ENCODE peak calls at places on chromosomes 7 and 10, in nine cellular contexts. Q is lung; K is CD4-positive, alpha-beta T cell; F is naive thymus-derived CD4-positive, alpha-beta T cell; P is Calu3; O is NCI-H2029 treated with DMSO at 0.1 percent for 48 hours; D is sigmoid colon; U is hypothalamus; B is pons. W is an unnamed sample.

GRCh38 chr10:103859161-103860141 is 4.1 kb upstream of the SH3PXD2A start:
- DNase-seq in Q (peak), K (peak), F (peak), P (peak), O (no peak), D (peak), U (no peak), B (peak), W (peak)

GRCh38 chr10:119391430-119392313 is 150.8 kb downstream of the RGS10 start:
- DNase-seq in Q (no peak), K (no peak), F (no peak), P (no peak), O (no peak), D (no peak), U (no peak), B (no peak), W (no peak)

GRCh38 chr10:100978121-100978895 is 9.0 kb downstream of the MRPL43 start:
- DNase-seq in Q (peak), K (no peak), F (no peak), P (no peak), O (no peak), D (peak), U (no peak), B (no peak), W (no peak)

GRCh38 chr7:80724249-80724871 is 85.9 kb downstream of the CD36 start:
- DNase-seq in Q (no peak), K (no peak), F (no peak), P (no peak), O (no peak), D (no peak), U (no peak), B (no peak), W (no peak)

GRCh38 chr10:62625484-62625883 is 179.0 kb upstream of the ADO start:
- DNase-seq in Q (no peak), K (no peak), F (no peak), P (no peak), O (no peak), D (no peak), U (no peak), B (no peak), W (no peak)

GRCh38 chr10:102534333-102534732 is 30.6 kb downstream of the SUFU start:
- DNase-seq in Q (no peak), K (no peak), F (no peak), P (no peak), O (no peak), D (no peak), U (no peak), B (no peak), W (no peak)

GRCh38 chr7:154437238-154437637 is 385.0 kb downstream of the DPP6 start:
- DNase-seq in Q (no peak), K (no peak), F (no peak), P (no peak), O (no peak), D (no peak), U (no peak), B (no peak), W (no peak)

GRCh38 chr7:41685684-41686083 is 17.2 kb downstream of the INHBA start:
- DNase-seq in Q (no peak), K (no peak), F (no peak), P (no peak), O (no peak), D (no peak), U (no peak), B (no peak), W (no peak)

GRCh38 chr7:126605553-126605952 is 647.2 kb downstream of the GRM8 start:
- DNase-seq in Q (no peak), K (no peak), F (no peak), P (no peak), O (no peak), D (no peak), U (no peak), B (no peak), W (no peak)

GRCh38 chr10:81026597-81026996 is 488.9 kb downstream of the SH2D4B start:
- DNase-seq in Q (no peak), K (no peak), F (no peak), P (no peak), O (no peak), D (no peak), U (no peak), B (no peak), W (no peak)

GRCh38 chr7:99679032-99679399 is 780 bp downstream of the CYP3A5 start:
- DNase-seq in Q (no peak), K (no peak), F (no peak), P (peak), O (no peak), D (no peak), U (no peak), B (no peak), W (no peak)

GRCh38 chr10:47031251-47031952 is 120.2 kb downstream of the PTPN20 start:
- DNase-seq in Q (no peak), K (no peak), F (no peak), P (no peak), O (no peak), D (peak), U (no peak), B (no peak), W (no peak)

GRCh38 chr7:95491634-95492314 is 6.0 kb downstream of the ASB4 start:
- DNase-seq in Q (peak), K (no peak), F (no peak), P (peak), O (peak), D (no peak), U (no peak), B (no peak), W (no peak)

GRCh38 chr7:158281441-158281840 is 306.2 kb downstream of the PTPRN2 start:
- DNase-seq in Q (no peak), K (no peak), F (no peak), P (no peak), O (no peak), D (peak), U (no peak), B (no peak), W (no peak)

GRCh38 chr10:125151824-125152634 is 8.3 kb downstream of the CTBP2 start:
- DNase-seq in Q (peak), K (no peak), F (no peak), P (peak), O (no peak), D (no peak), U (no peak), B (no peak), W (no peak)

GRCh38 chr7:69109131-69109740 is 489.0 kb upstream of the AUTS2 start:
- DNase-seq in Q (no peak), K (no peak), F (no peak), P (no peak), O (no peak), D (no peak), U (no peak), B (peak), W (peak)

GRCh38 chr10:73044378-73045285 is 52.0 kb downstream of the P4HA1 start:
- DNase-seq in Q (no peak), K (no peak), F (no peak), P (no peak), O (no peak), D (no peak), U (no peak), B (no peak), W (no peak)

GRCh38 chr7:123744416-123744815 is 4.4 kb downstream of the WASL start:
- DNase-seq in Q (no peak), K (no peak), F (no peak), P (no peak), O (no peak), D (no peak), U (no peak), B (no peak), W (no peak)

GRCh38 chr7:155869784-155870076 is 57.5 kb upstream of the SHH start:
- DNase-seq in Q (no peak), K (no peak), F (no peak), P (no peak), O (no peak), D (peak), U (no peak), B (no peak), W (no peak)

GRCh38 chr10:126956712-126957108 is 51.5 kb downstream of the DOCK1 start:
- DNase-seq in Q (no peak), K (no peak), F (no peak), P (no peak), O (no peak), D (no peak), U (no peak), B (no peak), W (no peak)

GRCh38 chr7:141598408-141598807 is 47.2 kb downstream of the AGK start:
- DNase-seq in Q (no peak), K (no peak), F (no peak), P (no peak), O (no peak), D (no peak), U (no peak), B (no peak), W (no peak)

GRCh38 chr7:66016131-66016461 is 34.1 kb upstream of the GUSB start:
- DNase-seq in Q (no peak), K (no peak), F (no peak), P (no peak), O (no peak), D (no peak), U (no peak), B (no peak), W (no peak)

GRCh38 chr7:122846591-122846990 is 39.7 kb downstream of the CADPS2 start:
- DNase-seq in Q (no peak), K (no peak), F (no peak), P (no peak), O (no peak), D (no peak), U (no peak), B (no peak), W (no peak)

GRCh38 chr10:17851611-17852010 is 42.5 kb downstream of the MRC1 start:
- DNase-seq in Q (peak), K (no peak), F (no peak), P (no peak), O (no peak), D (peak), U (peak), B (peak), W (peak)

GRCh38 chr10:79192677-79193003 is 123.9 kb downstream of the ZMIZ1 start:
- DNase-seq in Q (no peak), K (no peak), F (no peak), P (peak), O (no peak), D (no peak), U (no peak), B (peak), W (peak)

GRCh38 chr7:41403291-41403690 is 299.6 kb downstream of the INHBA start:
- DNase-seq in Q (no peak), K (no peak), F (no peak), P (no peak), O (no peak), D (no peak), U (no peak), B (no peak), W (no peak)

GRCh38 chr7:90461216-90461615 is 8.2 kb upstream of the PTTG1IP2 start:
- DNase-seq in Q (no peak), K (no peak), F (no peak), P (no peak), O (no peak), D (no peak), U (no peak), B (no peak), W (no peak)

GRCh38 chr10:64733980-64734379 is 1212.8 kb downstream of the REEP3 start:
- DNase-seq in Q (no peak), K (no peak), F (no peak), P (peak), O (no peak), D (no peak), U (no peak), B (peak), W (no peak)

GRCh38 chr7:70520604-70521003 is 611.3 kb upstream of the GALNT17 start:
- DNase-seq in Q (no peak), K (no peak), F (no peak), P (no peak), O (no peak), D (no peak), U (no peak), B (no peak), W (no peak)

GRCh38 chr10:132987671-132988571 is 45.6 kb upstream of the CFAP46 start:
- DNase-seq in Q (no peak), K (no peak), F (no peak), P (no peak), O (no peak), D (no peak), U (no peak), B (peak), W (peak)

GRCh38 chr10:114045071-114045737 is 1.5 kb downstream of the ADRB1 start:
- DNase-seq in Q (no peak), K (no peak), F (no peak), P (peak), O (no peak), D (peak), U (no peak), B (no peak), W (no peak)

W was measured in head of caudate nucleus.